ENCODE peak calls at places on chromosomes 5 and 9, in eight cellular contexts. Q is psoas muscle; T is KBM-7; J is GM23338; K is GM23248; G is caudate nucleus; F is stimulated activated effector memory CD8-positive, alpha-beta T cell treated with anti-CD3 and anti-CD28 coated beads, Interleukin-12 subunit alpha, Interleukin-12 subunit beta, amount 100 ng/mL, for 72 hours; V is H1. H is an unnamed sample.

GRCh38 chr5:173094012-173094661 is 38.0 kb downstream of the CREBRF start:
- DNase-seq in Q (no peak), F (no peak), J (no peak), G (no peak), V (no peak), T (no peak), K (peak; percentile 23), H (no peak)

GRCh38 chr9:131180454-131180853 is 55.1 kb downstream of the NUP214 start:
- DNase-seq in K (peak; percentile 98), V (no peak), T (no peak), F (no peak), J (no peak), Q (no peak), G (no peak), H (peak; percentile 87)

GRCh38 chr9:5642170-5642569 is 13.3 kb downstream of the RIC1 start:
- DNase-seq in T (no peak), K (no peak), Q (no peak), F (no peak), J (no peak), V (no peak), G (no peak), H (no peak)

GRCh38 chr5:73387630-73388370 is 60.8 kb downstream of the FOXD1 start:
- DNase-seq in K (no peak), V (no peak), F (no peak), T (peak; percentile 15), G (no peak), J (no peak), Q (no peak), H (no peak)

GRCh38 chr9:88533951-88534455 is 975 bp upstream of the NXNL2 start:
- DNase-seq in Q (no peak), T (peak; percentile 61), K (peak; percentile 65), V (peak; percentile 78), G (no peak), F (no peak), J (peak; percentile 68), H (no peak)

GRCh38 chr9:81589819-81590218 is 99.5 kb downstream of the TLE1 start:
- DNase-seq in F (no peak), J (no peak), T (no peak), Q (no peak), K (no peak), G (no peak), V (no peak), H (no peak)

GRCh38 chr5:122434547-122434946 is 122.5 kb downstream of the SNCAIP start:
- DNase-seq in T (no peak), K (no peak), V (no peak), Q (no peak), F (no peak), J (no peak), G (no peak), H (no peak)

GRCh38 chr5:167867281-167867680 is 424.2 kb upstream of the WWC1 start:
- DNase-seq in K (no peak), F (no peak), G (no peak), J (no peak), T (no peak), V (peak; percentile 10), Q (no peak), H (no peak)

GRCh38 chr5:6201626-6202025 is 176.7 kb downstream of the MED10 start:
- DNase-seq in F (no peak), K (peak; percentile 34), J (no peak), T (no peak), Q (no peak), G (no peak), V (no peak), H (no peak)

GRCh38 chr5:52922384-52922783 is 66.8 kb upstream of the ITGA2 start:
- DNase-seq in J (peak; percentile 54), Q (no peak), T (no peak), V (no peak), F (no peak), K (peak; percentile 76), G (no peak), H (peak; percentile 22)

GRCh38 chr9:108662935-108663334 is 192.9 kb downstream of the ACTL7B start:
- DNase-seq in F (no peak), K (peak; percentile 12), T (no peak), J (no peak), Q (no peak), V (no peak), G (no peak), H (no peak)

GRCh38 chr5:373710-374602 is 52.4 kb downstream of the AHRR start:
- DNase-seq in G (no peak), F (peak; percentile 85), K (peak; percentile 93), Q (no peak), V (peak; percentile 48), T (peak; percentile 71), J (peak; percentile 52), H (peak; percentile 92)

GRCh38 chr5:62791059-62791458 is 212.4 kb downstream of the LRRC70 start:
- DNase-seq in K (peak; percentile 23), Q (no peak), G (no peak), F (no peak), T (peak; percentile 15), J (peak; percentile 47), V (no peak), H (no peak)

GRCh38 chr5:105238561-105238960 is 1676.0 kb upstream of the NUDT12 start:
- DNase-seq in Q (no peak), T (no peak), J (no peak), G (no peak), F (no peak), K (no peak), V (no peak), H (no peak)

GRCh38 chr9:38306899-38307298 is 85.6 kb upstream of the ALDH1B1 start:
- DNase-seq in V (peak; percentile 31), F (no peak), T (no peak), G (no peak), J (no peak), Q (no peak), K (no peak), H (no peak)